ENCODE peak calls at places on chromosomes 5 and 9, in seven cellular contexts. One of them, this sample, is unnamed.

GRCh38 chr5:141604318-141604717 is 14.5 kb downstream of the DIAPH1 start:
- DNase-seq in fibroblast of mammary gland: peak
- DNase-seq in GM12864: no peak
- DNase-seq in transverse colon: peak
- DNase-seq in endothelial cell: peak
- DNase-seq in RWPE1: peak
- DNase-seq in GM23338: peak
- DNase-seq in this sample: peak

GRCh38 chr9:77779010-77779409 is 130.9 kb upstream of the GNA14 start:
- DNase-seq in GM23338: no peak
- DNase-seq in transverse colon: no peak
- DNase-seq in fibroblast of mammary gland: no peak
- DNase-seq in GM12864: no peak
- DNase-seq in endothelial cell: no peak
- DNase-seq in RWPE1: no peak
- DNase-seq in this sample: no peak

GRCh38 chr5:125140855-125141254 is 394.4 kb upstream of the ZNF608 start:
- DNase-seq in GM23338: no peak
- DNase-seq in GM12864: no peak
- DNase-seq in fibroblast of mammary gland: peak
- DNase-seq in RWPE1: no peak
- DNase-seq in endothelial cell: no peak
- DNase-seq in transverse colon: no peak
- DNase-seq in this sample: no peak

GRCh38 chr5:36521838-36522745 is 84.3 kb upstream of the SLC1A3 start:
- DNase-seq in GM12864: no peak
- DNase-seq in endothelial cell: no peak
- DNase-seq in GM23338: no peak
- DNase-seq in transverse colon: no peak
- DNase-seq in fibroblast of mammary gland: no peak
- DNase-seq in RWPE1: no peak
- DNase-seq in this sample: no peak

GRCh38 chr5:187617-188451 is 3.5 kb upstream of the LRRC14B start:
- DNase-seq in endothelial cell: no peak
- DNase-seq in fibroblast of mammary gland: no peak
- DNase-seq in RWPE1: no peak
- DNase-seq in GM12864: no peak
- DNase-seq in transverse colon: no peak
- DNase-seq in GM23338: no peak
- DNase-seq in this sample: no peak

GRCh38 chr5:539469-540214 is 15.4 kb upstream of the SLC9A3 start:
- DNase-seq in RWPE1: no peak
- DNase-seq in endothelial cell: no peak
- DNase-seq in fibroblast of mammary gland: no peak
- DNase-seq in GM23338: no peak
- DNase-seq in transverse colon: peak
- DNase-seq in GM12864: no peak
- DNase-seq in this sample: no peak

GRCh38 chr9:92723299-92723625 is 41.4 kb downstream of the BICD2 start:
- DNase-seq in transverse colon: no peak
- DNase-seq in fibroblast of mammary gland: peak
- DNase-seq in endothelial cell: no peak
- DNase-seq in RWPE1: peak
- DNase-seq in GM23338: no peak
- DNase-seq in GM12864: no peak
- DNase-seq in this sample: no peak

GRCh38 chr5:78320461-78320860 is 26.0 kb upstream of the AP3B1 start:
- DNase-seq in RWPE1: peak
- DNase-seq in GM23338: peak
- DNase-seq in GM12864: no peak
- DNase-seq in fibroblast of mammary gland: peak
- DNase-seq in endothelial cell: no peak
- DNase-seq in transverse colon: no peak
- DNase-seq in this sample: no peak

GRCh38 chr5:43573058-43573457 is 16.2 kb upstream of the PAIP1 start:
- DNase-seq in GM23338: no peak
- DNase-seq in fibroblast of mammary gland: peak
- DNase-seq in GM12864: no peak
- DNase-seq in endothelial cell: no peak
- DNase-seq in RWPE1: no peak
- DNase-seq in transverse colon: no peak
- DNase-seq in this sample: no peak

GRCh38 chr5:91910247-91910646 is 527.1 kb upstream of the ARRDC3 start:
- DNase-seq in GM23338: no peak
- DNase-seq in fibroblast of mammary gland: no peak
- DNase-seq in RWPE1: no peak
- DNase-seq in endothelial cell: no peak
- DNase-seq in transverse colon: no peak
- DNase-seq in GM12864: no peak
- DNase-seq in this sample: no peak

GRCh38 chr5:170846416-170846815 is 15.4 kb upstream of the RANBP17 start:
- DNase-seq in RWPE1: no peak
- DNase-seq in transverse colon: no peak
- DNase-seq in GM12864: no peak
- DNase-seq in fibroblast of mammary gland: no peak
- DNase-seq in endothelial cell: no peak
- DNase-seq in GM23338: no peak
- DNase-seq in this sample: no peak

GRCh38 chr9:134591573-134591981 is 50.0 kb upstream of the COL5A1 start:
- DNase-seq in RWPE1: no peak
- DNase-seq in GM23338: no peak
- DNase-seq in fibroblast of mammary gland: peak
- DNase-seq in GM12864: no peak
- DNase-seq in transverse colon: no peak
- DNase-seq in endothelial cell: no peak
- DNase-seq in this sample: no peak

GRCh38 chr5:57349214-57349613 is 133.4 kb downstream of the ACTBL2 start:
- DNase-seq in endothelial cell: no peak
- DNase-seq in transverse colon: no peak
- DNase-seq in RWPE1: no peak
- DNase-seq in GM12864: no peak
- DNase-seq in fibroblast of mammary gland: no peak
- DNase-seq in GM23338: no peak
- DNase-seq in this sample: no peak

DNA sequence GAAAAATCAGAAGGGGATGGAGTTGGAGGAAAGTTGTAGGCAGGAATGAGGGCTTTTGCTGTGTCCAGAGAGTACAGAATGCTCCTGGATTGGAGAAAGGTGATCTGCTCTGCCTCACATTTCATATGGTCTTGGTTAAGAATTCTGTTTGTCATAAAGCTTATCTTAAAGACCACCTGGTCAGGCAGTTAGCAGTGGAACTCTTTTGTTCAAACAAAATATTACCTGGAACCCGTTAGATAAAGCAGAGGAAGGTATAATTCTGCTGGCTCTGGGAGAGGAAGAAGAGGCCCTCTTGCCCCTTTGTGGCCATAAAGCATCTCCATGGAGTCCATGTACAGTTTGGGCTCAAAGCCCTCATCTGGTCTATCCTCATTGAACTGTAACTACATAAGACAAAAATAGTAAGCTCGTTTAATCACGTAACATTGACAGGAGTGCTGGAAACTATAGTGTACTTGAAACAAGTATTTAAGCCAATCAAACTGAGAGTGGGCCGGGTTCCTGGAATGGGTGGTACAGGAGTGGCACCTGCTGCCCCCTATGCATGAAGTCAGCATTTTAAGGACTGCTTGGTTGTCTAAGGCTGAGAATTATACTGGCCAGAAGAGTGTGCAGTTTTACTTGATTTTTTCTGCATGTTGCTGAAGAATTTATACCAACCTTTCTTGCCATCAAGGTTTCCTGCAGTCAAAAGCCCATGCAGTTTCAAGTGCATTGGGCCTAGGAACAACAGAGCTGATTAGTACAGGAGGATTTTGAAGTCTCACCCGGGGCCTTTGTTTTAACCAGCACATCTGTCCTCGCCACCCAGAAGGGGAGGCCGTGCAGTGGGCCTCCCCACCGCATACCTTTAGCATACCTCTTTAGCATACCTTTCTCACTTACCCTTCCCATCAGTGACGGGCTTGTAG is 39.9 kb downstream of the STXBP1 start:
- DNase-seq in GM12864: no peak
- DNase-seq in transverse colon: no peak
- DNase-seq in fibroblast of mammary gland: no peak
- DNase-seq in GM23338: peak
- DNase-seq in RWPE1: no peak
- DNase-seq in endothelial cell: no peak
- DNase-seq in this sample: no peak
- TF ChIP-seq CTCF in GM12864: no peak
- TF ChIP-seq CTCF in transverse colon: no peak
- TF ChIP-seq CTCF in fibroblast of mammary gland: no peak
- TF ChIP-seq CTCF in GM23338: peak
- TF ChIP-seq CTCF in RWPE1: no peak
- TF ChIP-seq CTCF in endothelial cell: no peak
- TF ChIP-seq CTCF in this sample: no peak

GRCh38 chr9:111559000-111559610 is 34.1 kb downstream of the ZNF483 start:
- DNase-seq in GM23338: no peak
- DNase-seq in GM12864: no peak
- DNase-seq in endothelial cell: no peak
- DNase-seq in RWPE1: peak
- DNase-seq in transverse colon: no peak
- DNase-seq in fibroblast of mammary gland: peak
- DNase-seq in this sample: no peak
- TF ChIP-seq CTCF in GM23338: no peak
- TF ChIP-seq CTCF in GM12864: no peak
- TF ChIP-seq CTCF in endothelial cell: no peak
- TF ChIP-seq CTCF in RWPE1: no peak
- TF ChIP-seq CTCF in transverse colon: no peak
- TF ChIP-seq CTCF in fibroblast of mammary gland: no peak
- TF ChIP-seq CTCF in this sample: no peak

DNA sequence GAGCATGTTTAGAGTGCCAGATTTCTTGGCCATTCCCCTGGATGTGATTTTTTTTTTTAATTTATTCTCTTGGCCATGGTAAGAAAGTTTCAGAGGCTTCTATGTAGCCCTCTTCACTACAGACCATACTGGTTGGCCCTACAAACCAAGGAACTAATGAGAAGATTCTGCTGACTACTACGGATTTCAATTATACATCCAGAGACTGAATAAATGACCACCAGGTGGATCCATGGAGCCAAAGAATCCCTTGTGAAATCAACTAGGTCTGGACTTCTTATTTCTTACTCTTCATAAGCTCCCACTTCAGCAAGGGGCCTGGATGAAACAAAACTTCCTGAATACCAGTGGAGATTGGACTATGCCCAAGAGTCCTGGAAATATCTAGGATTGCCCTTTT is 27.6 kb downstream of the ZNF622 start:
- DNase-seq in GM23338: peak
- DNase-seq in GM12864: no peak
- DNase-seq in fibroblast of mammary gland: peak
- DNase-seq in endothelial cell: no peak
- DNase-seq in transverse colon: no peak
- DNase-seq in RWPE1: peak
- DNase-seq in this sample: peak
- TF ChIP-seq CTCF in GM23338: no peak
- TF ChIP-seq CTCF in GM12864: no peak
- TF ChIP-seq CTCF in fibroblast of mammary gland: peak
- TF ChIP-seq CTCF in endothelial cell: no peak
- TF ChIP-seq CTCF in transverse colon: no peak
- TF ChIP-seq CTCF in RWPE1: no peak
- TF ChIP-seq CTCF in this sample: peak

DNA sequence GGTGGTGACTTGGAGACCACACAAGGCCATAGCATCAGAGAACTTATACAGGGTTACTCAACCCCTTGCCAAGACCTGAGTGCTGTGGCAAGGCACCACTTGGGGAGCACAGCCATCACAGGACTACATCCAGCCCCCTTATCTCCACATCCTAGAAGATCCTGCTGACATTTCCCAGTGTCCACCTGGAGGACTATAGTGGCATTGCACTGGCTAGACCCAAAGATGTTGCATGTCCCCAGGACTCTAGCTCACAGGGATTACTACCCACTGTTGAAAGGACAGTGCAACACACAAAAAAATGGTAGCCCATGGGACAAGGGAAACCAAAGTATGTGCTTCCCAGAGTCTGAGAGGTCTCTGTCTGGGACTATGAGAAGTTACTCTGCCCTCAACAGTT is 411.1 kb upstream of the NUDT12 start:
- DNase-seq in RWPE1: no peak
- DNase-seq in fibroblast of mammary gland: no peak
- DNase-seq in endothelial cell: no peak
- DNase-seq in GM12864: no peak
- DNase-seq in GM23338: peak
- DNase-seq in transverse colon: no peak
- DNase-seq in this sample: peak
- TF ChIP-seq CTCF in RWPE1: no peak
- TF ChIP-seq CTCF in fibroblast of mammary gland: peak
- TF ChIP-seq CTCF in endothelial cell: peak
- TF ChIP-seq CTCF in GM12864: peak
- TF ChIP-seq CTCF in GM23338: peak
- TF ChIP-seq CTCF in transverse colon: no peak
- TF ChIP-seq CTCF in this sample: no peak

GRCh38 chr9:129914051-129914450 is 78.8 kb downstream of the USP20 start:
- DNase-seq in fibroblast of mammary gland: no peak
- DNase-seq in endothelial cell: no peak
- DNase-seq in transverse colon: no peak
- DNase-seq in RWPE1: no peak
- DNase-seq in GM12864: no peak
- DNase-seq in GM23338: no peak
- DNase-seq in this sample: no peak
- TF ChIP-seq CTCF in fibroblast of mammary gland: no peak
- TF ChIP-seq CTCF in endothelial cell: no peak
- TF ChIP-seq CTCF in transverse colon: no peak
- TF ChIP-seq CTCF in RWPE1: no peak
- TF ChIP-seq CTCF in GM12864: no peak
- TF ChIP-seq CTCF in GM23338: no peak
- TF ChIP-seq CTCF in this sample: no peak

This sample was measured in A549.